ENCODE peak calls at places on chromosomes 2 and 18, in ten cellular contexts. E is endothelial cell; U is thyroid gland; G is nucleus accumbens; O is activated T-cell treated with anti-CD3 and anti-CD28 coated beads, Interleukin-2, amount 50 U/mL, for 1 hour; Z is transverse colon; I is fibroblast of lung; R is adrenal gland; B is lung microvascular endothelial cell; K is GM12864. J is an unnamed sample.

GRCh38 chr18:69763002-69763401 is 184.7 kb downstream of the CD226 start:
- DNase-seq in I (no peak), O (no peak), K (no peak), Z (no peak), U (no peak), G (no peak), B (no peak), R (no peak), E (no peak), J (no peak)

GRCh38 chr2:175064797-175065196 is 59.6 kb upstream of the CHN1 start:
- DNase-seq in O (no peak), B (no peak), Z (no peak), U (no peak), K (no peak), I (no peak), G (no peak), R (no peak), E (no peak), J (no peak)

GRCh38 chr2:7083580-7084509 is 166.6 kb downstream of the RNF144A start:
- DNase-seq in U (no peak), E (peak; percentile 49), G (no peak), Z (no peak), O (no peak), I (peak; percentile 41), B (peak; percentile 67), R (no peak), K (peak; percentile 16), J (no peak)

GRCh38 chr2:9765611-9766531 is 77.4 kb upstream of the TAF1B start:
- DNase-seq in I (no peak), U (no peak), Z (peak; percentile 51), K (no peak), B (no peak), G (no peak), R (no peak), O (no peak), E (no peak), J (no peak)

GRCh38 chr18:41938445-41938844 is 16.6 kb upstream of the PIK3C3 start:
- DNase-seq in I (peak; percentile 64), Z (no peak), K (no peak), R (no peak), U (no peak), B (no peak), E (no peak), O (no peak), G (no peak), J (peak; percentile 53)

GRCh38 chr2:30255026-30255425 is 23.7 kb downstream of the LBH start:
- DNase-seq in R (no peak), U (no peak), G (no peak), I (no peak), O (no peak), K (no peak), E (no peak), Z (no peak), B (no peak), J (no peak)

GRCh38 chr2:205934443-205934842 is 151.5 kb downstream of the INO80D start:
- DNase-seq in R (no peak), U (no peak), G (no peak), K (no peak), I (peak; percentile 11), O (no peak), B (peak; percentile 21), E (no peak), Z (no peak), J (no peak)

GRCh38 chr2:102235042-102235473 is 48.2 kb downstream of the IL1RL2 start:
- DNase-seq in E (no peak), G (no peak), I (no peak), U (no peak), O (no peak), Z (no peak), R (no peak), K (no peak), B (peak; percentile 51), J (no peak)

GRCh38 chr2:20484810-20485611 is 38.1 kb downstream of the RHOB start:
- DNase-seq in B (no peak), G (no peak), R (no peak), Z (no peak), I (no peak), E (no peak), U (no peak), K (no peak), O (no peak), J (no peak)

GRCh38 chr2:150376627-150377335 is 110.7 kb downstream of the RND3 start:
- DNase-seq in K (no peak), R (peak; percentile 16), E (no peak), U (no peak), I (peak; percentile 69), G (no peak), B (no peak), O (no peak), Z (no peak), J (no peak)

GRCh38 chr2:174337337-174338154 is 2.8 kb downstream of the SP9 start:
- DNase-seq in G (no peak), K (no peak), O (peak; percentile 54), E (peak; percentile 59), I (peak; percentile 37), R (no peak), U (no peak), B (no peak), Z (no peak), J (no peak)

GRCh38 chr2:144547512-144547911 is 27.6 kb upstream of the ZEB2 start:
- DNase-seq in U (no peak), Z (no peak), I (peak; percentile 24), E (no peak), R (no peak), K (no peak), O (no peak), G (no peak), B (no peak), J (no peak)

GRCh38 chr2:147198651-147199171 is 646.1 kb upstream of the ACVR2A start:
- DNase-seq in I (no peak), K (no peak), G (no peak), Z (no peak), U (no peak), B (no peak), R (no peak), O (no peak), E (no peak), J (no peak)